ENCODE peak calls at places on chromosomes 6 and 20, in ten cellular contexts. P is mesendoderm; M is fibroblast of villous mesenchyme; Z is CD4-positive, alpha-beta T cell; F is activated naive CD4-positive, alpha-beta T cell; H is GM18507; L is left kidney; V is adrenal gland; S is small intestine; U is LHCN-M2. C is an unnamed sample.

GRCh38 chr6:167420858-167421766 is 96.2 kb downstream of the TTLL2 start:
- DNase-seq in V (no peak), U (no peak), P (no peak), L (no peak), M (no peak), Z (no peak), F (no peak), H (no peak), S (peak), C (no peak)

GRCh38 chr20:39812116-39812515 is 850.0 kb downstream of the DHX35 start:
- DNase-seq in U (peak), M (no peak), L (no peak), H (no peak), F (no peak), P (no peak), V (no peak), Z (no peak), S (no peak), C (no peak)

GRCh38 chr6:133240511-133241087 is 558 bp upstream of the EYA4 start:
- DNase-seq in L (peak), U (peak), H (no peak), F (no peak), M (no peak), P (peak), Z (no peak), S (no peak), V (no peak), C (no peak)

GRCh38 chr6:15076565-15076964 is 169.3 kb upstream of the JARID2 start:
- DNase-seq in S (no peak), F (no peak), P (no peak), H (no peak), M (no peak), L (no peak), Z (no peak), V (no peak), U (no peak), C (no peak)

GRCh38 chr6:75676377-75676776 is 72.7 kb upstream of the MYO6 start:
- DNase-seq in S (no peak), Z (no peak), M (no peak), H (no peak), V (no peak), P (no peak), L (no peak), F (no peak), U (no peak), C (no peak)

GRCh38 chr6:40152701-40153100 is 218.4 kb upstream of the MOCS1 start:
- DNase-seq in L (no peak), V (no peak), U (no peak), Z (no peak), P (no peak), S (no peak), M (no peak), H (no peak), F (no peak), C (no peak)

GRCh38 chr6:125918681-125919566 is 37.6 kb upstream of the HINT3 start:
- DNase-seq in F (no peak), S (peak), P (peak), Z (peak), L (peak), V (peak), U (peak), H (peak), M (peak), C (no peak)

GRCh38 chr6:78599526-78599925 is 267.8 kb upstream of the IRAK1BP1 start:
- DNase-seq in Z (no peak), U (peak), M (no peak), V (no peak), L (no peak), F (no peak), S (no peak), H (no peak), P (no peak), C (no peak)

GRCh38 chr6:50240986-50241385 is 191.3 kb upstream of the DEFB112 start:
- DNase-seq in H (no peak), M (no peak), Z (no peak), V (no peak), F (no peak), P (no peak), S (no peak), L (no peak), U (no peak), C (no peak)

GRCh38 chr6:4347877-4348276 is 212.5 kb upstream of the ECI2 start:
- DNase-seq in L (no peak), M (no peak), P (no peak), S (no peak), Z (no peak), F (no peak), V (no peak), H (no peak), U (no peak), C (no peak)

GRCh38 chr20:3670511-3670910 is 7.3 kb upstream of the GFRA4 start:
- DNase-seq in V (no peak), U (no peak), S (no peak), Z (no peak), P (no peak), F (no peak), H (no peak), M (no peak), L (peak), C (no peak)

GRCh38 chr6:125759184-125759902 is 9.9 kb downstream of the HEY2 start:
- DNase-seq in H (no peak), F (no peak), U (no peak), S (no peak), M (no peak), V (no peak), P (peak), Z (no peak), L (peak), C (no peak)

GRCh38 chr20:33672426-33673114 is 1.7 kb downstream of the NECAB3 start:
- DNase-seq in M (no peak), F (no peak), S (peak), U (no peak), V (no peak), H (no peak), Z (no peak), L (peak), P (no peak), C (no peak)

GRCh38 chr6:38215225-38215624 is 395.7 kb downstream of the ZFAND3 start:
- DNase-seq in P (no peak), H (no peak), M (no peak), U (no peak), Z (no peak), S (no peak), V (peak), F (no peak), L (no peak), C (no peak)

GRCh38 chr6:145442110-145442509 is 293.2 kb downstream of the EPM2A start:
- DNase-seq in M (no peak), Z (no peak), U (no peak), P (no peak), F (no peak), L (no peak), S (no peak), H (no peak), V (no peak), C (no peak)

GRCh38 chr6:96391776-96392175 is 129.8 kb upstream of the UFL1 start:
- DNase-seq in H (no peak), U (no peak), V (peak), S (peak), F (no peak), M (no peak), Z (no peak), P (peak), L (peak), C (peak)

GRCh38 chr20:32751309-32752020 is 8.2 kb upstream of the COMMD7 start:
- DNase-seq in P (no peak), S (no peak), Z (no peak), L (no peak), U (no peak), V (no peak), M (no peak), H (no peak), F (no peak), C (no peak)

GRCh38 chr6:169171951-169172350 is 81.7 kb downstream of the THBS2 start:
- DNase-seq in H (no peak), L (no peak), Z (no peak), P (no peak), M (peak), V (peak), S (no peak), F (no peak), U (peak), C (no peak)

GRCh38 chr6:142207265-142207877 is 60.3 kb downstream of the VTA1 start:
- DNase-seq in V (peak), P (peak), S (peak), H (no peak), M (peak), Z (peak), U (peak), L (peak), F (peak), C (peak)

GRCh38 chr6:3351105-3351676 is 92.4 kb downstream of the PSMG4 start:
- DNase-seq in S (no peak), H (no peak), V (no peak), F (no peak), P (no peak), Z (no peak), U (no peak), L (peak), M (no peak), C (no peak)

GRCh38 chr6:138486249-138487121 is 12.8 kb downstream of the NHSL1 start:
- DNase-seq in M (no peak), S (peak), L (no peak), P (peak), Z (no peak), U (no peak), H (no peak), F (no peak), V (no peak), C (no peak)

GRCh38 chr6:135875446-135875845 is 23.9 kb downstream of the PDE7B start:
- DNase-seq in U (no peak), S (no peak), V (no peak), F (no peak), H (no peak), P (no peak), Z (no peak), M (peak), L (no peak), C (no peak)

GRCh38 chr6:24428615-24429014 is 25.9 kb downstream of the MRS2 start:
- DNase-seq in U (peak), V (no peak), F (no peak), H (no peak), L (no peak), P (no peak), Z (no peak), M (peak), S (no peak), C (no peak)

GRCh38 chr6:45310118-45310788 is 17.9 kb upstream of the RUNX2 start:
- DNase-seq in V (no peak), S (peak), F (no peak), P (peak), U (no peak), M (no peak), Z (peak), H (no peak), L (no peak), C (no peak)

GRCh38 chr6:132198896-132199295 is 202.4 kb downstream of the MOXD1 start:
- DNase-seq in Z (no peak), V (no peak), P (no peak), S (no peak), F (no peak), L (no peak), M (peak), U (peak), H (no peak), C (no peak)

GRCh38 chr20:54212226-54212625 is 4.3 kb downstream of the PFDN4 start:
- DNase-seq in F (no peak), L (no peak), S (no peak), M (peak), Z (no peak), P (no peak), V (no peak), H (no peak), U (peak), C (no peak)

GRCh38 chr6:17705428-17705777 is 1.3 kb downstream of the NUP153 start:
- DNase-seq in U (peak), H (no peak), M (peak), Z (peak), V (peak), P (peak), L (peak), S (no peak), F (no peak), C (peak)